ENCODE peak calls at places on chromosomes 12 and 14, in eight cellular contexts. T is posterior cingulate gyrus; A is fibroblast of mammary gland; N is ELF-1; B is NCI-H2081; L is activated naive CD4-positive, alpha-beta T cell treated with Interleukin-2 at 50 U/mL for 16 hours; V is EL; Z is H54. G is an unnamed sample.

GRCh38 chr12:132827763-132828703 is 636 bp downstream of the GOLGA3 start:
- DNase-seq in B (no peak), T (no peak), L (peak; percentile 31), A (peak; percentile 88), N (peak; percentile 40), Z (peak; percentile 48), V (peak; percentile 63), G (peak; percentile 74)

GRCh38 chr14:26992403-26993115 is 394.7 kb upstream of the NOVA1 start:
- DNase-seq in N (no peak), L (no peak), V (no peak), T (no peak), A (no peak), B (no peak), Z (no peak), G (no peak)

GRCh38 chr14:32710351-32711102 is 228.2 kb upstream of the NPAS3 start:
- DNase-seq in N (no peak), L (no peak), T (no peak), Z (no peak), B (no peak), A (peak; percentile 35), V (no peak), G (no peak)

GRCh38 chr12:9364224-9365176 is 156.3 kb upstream of the PZP start:
- DNase-seq in N (peak; percentile 86), L (peak; percentile 46), Z (peak; percentile 41), A (peak; percentile 83), V (peak; percentile 63), B (no peak), T (no peak), G (peak; percentile 93)

GRCh38 chr12:26102954-26103353 is 21.9 kb downstream of the BHLHE41 start:
- DNase-seq in A (no peak), V (no peak), T (no peak), N (no peak), L (no peak), B (no peak), Z (no peak), G (no peak)

GRCh38 chr14:50122291-50122690 is 5.9 kb upstream of the VCPKMT start:
- DNase-seq in Z (no peak), T (no peak), A (no peak), V (no peak), N (no peak), L (no peak), B (no peak), G (no peak)

GRCh38 chr12:60602601-60603000 is 1006.8 kb downstream of the SLC16A7 start:
- DNase-seq in T (no peak), V (no peak), A (no peak), N (no peak), L (no peak), B (no peak), Z (no peak), G (no peak)

GRCh38 chr12:116136340-116136739 is 141.2 kb downstream of the MED13L start:
- DNase-seq in N (no peak), Z (no peak), A (peak; percentile 67), V (peak; percentile 68), B (no peak), T (no peak), L (no peak), G (no peak)

G was measured in endodermal cell.